ENCODE peak calls at places on chromosomes 3 and 15, in nine cellular contexts. Q, H, I, O, K, B, C, U and P are unnamed samples.

GRCh38 chr3:106176734-106177133 is 307.9 kb upstream of the CBLB start:
- DNase-seq in Q (no peak), H (no peak), I (no peak), O (no peak), K (peak; percentile 88), B (no peak), C (no peak), U (no peak), P (no peak)

GRCh38 chr15:60471314-60471713 is 7.6 kb downstream of the ICE2 start:
- DNase-seq in Q (peak; percentile 21), H (no peak), I (no peak), O (no peak), K (no peak), B (no peak), C (no peak), U (no peak), P (no peak)

GRCh38 chr3:161630791-161631190 is 134.2 kb downstream of the OTOL1 start:
- DNase-seq in Q (no peak), H (no peak), I (no peak), O (no peak), K (no peak), B (no peak), C (no peak), U (no peak), P (no peak)

GRCh38 chr3:24305795-24306467 is 188.7 kb downstream of the THRB start:
- DNase-seq in Q (no peak), H (no peak), I (no peak), O (no peak), K (no peak), B (no peak), C (peak; percentile 53), U (no peak), P (no peak)

GRCh38 chr3:61358364-61358763 is 107.1 kb upstream of the FHIT start:
- DNase-seq in Q (peak; percentile 47), H (peak; percentile 90), I (peak; percentile 17), O (peak; percentile 95), K (peak; percentile 76), B (peak; percentile 44), C (no peak), U (no peak), P (peak; percentile 49)

GRCh38 chr3:99774467-99774866 is 43.2 kb upstream of the CMSS1 start:
- DNase-seq in Q (no peak), H (no peak), I (no peak), O (no peak), K (peak; percentile 28), B (no peak), C (no peak), U (no peak), P (no peak)

GRCh38 chr3:166013073-166013679 is 176.0 kb upstream of the BCHE start:
- DNase-seq in Q (peak; percentile 1), H (no peak), I (no peak), O (no peak), K (no peak), B (no peak), C (no peak), U (peak; percentile 10), P (no peak)

GRCh38 chr3:180802837-180803236 is 109.6 kb upstream of the FXR1 start:
- DNase-seq in Q (peak; percentile 32), H (no peak), I (no peak), O (no peak), K (no peak), B (no peak), C (no peak), U (peak; percentile 10), P (no peak)

GRCh38 chr15:41105348-41106334 is 10.4 kb downstream of the INO80 start:
- DNase-seq in Q (no peak), H (no peak), I (no peak), O (no peak), K (no peak), B (no peak), C (no peak), U (no peak), P (peak; percentile 3)

GRCh38 chr3:186680869-186681268 is 15.1 kb downstream of the HRG start:
- DNase-seq in Q (no peak), H (no peak), I (no peak), O (no peak), K (no peak), B (no peak), C (no peak), U (no peak), P (no peak)

DNA sequence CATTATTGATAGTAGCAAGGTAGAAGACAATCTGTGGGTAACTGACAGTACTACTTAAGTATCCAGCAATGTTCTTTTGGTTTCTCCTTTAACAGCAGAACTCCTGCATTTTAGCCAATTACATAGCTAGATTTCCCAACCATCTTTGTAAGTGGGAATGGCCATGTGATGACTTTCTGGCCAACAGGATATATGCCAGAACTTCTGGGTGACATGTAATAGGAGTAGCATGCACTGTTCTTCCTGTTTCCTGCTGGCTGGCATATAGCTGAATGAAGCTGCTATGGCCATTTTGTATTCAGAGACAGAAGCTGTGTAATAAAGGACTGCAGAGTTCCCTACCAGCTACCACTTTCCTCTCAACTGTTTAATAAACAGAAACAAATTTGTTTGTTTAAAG is 18.0 kb downstream of the SPICE1 start:
- DNase-seq in Q (no peak), H (no peak), I (no peak), O (no peak), K (no peak), B (no peak), C (no peak), U (no peak), P (no peak)
- TF ChIP-seq POLR2AphosphoS5 in Q (no peak), H (no peak), I (no peak), O (no peak), K (no peak), B (no peak), C (no peak), U (no peak), P (no peak)

DNA sequence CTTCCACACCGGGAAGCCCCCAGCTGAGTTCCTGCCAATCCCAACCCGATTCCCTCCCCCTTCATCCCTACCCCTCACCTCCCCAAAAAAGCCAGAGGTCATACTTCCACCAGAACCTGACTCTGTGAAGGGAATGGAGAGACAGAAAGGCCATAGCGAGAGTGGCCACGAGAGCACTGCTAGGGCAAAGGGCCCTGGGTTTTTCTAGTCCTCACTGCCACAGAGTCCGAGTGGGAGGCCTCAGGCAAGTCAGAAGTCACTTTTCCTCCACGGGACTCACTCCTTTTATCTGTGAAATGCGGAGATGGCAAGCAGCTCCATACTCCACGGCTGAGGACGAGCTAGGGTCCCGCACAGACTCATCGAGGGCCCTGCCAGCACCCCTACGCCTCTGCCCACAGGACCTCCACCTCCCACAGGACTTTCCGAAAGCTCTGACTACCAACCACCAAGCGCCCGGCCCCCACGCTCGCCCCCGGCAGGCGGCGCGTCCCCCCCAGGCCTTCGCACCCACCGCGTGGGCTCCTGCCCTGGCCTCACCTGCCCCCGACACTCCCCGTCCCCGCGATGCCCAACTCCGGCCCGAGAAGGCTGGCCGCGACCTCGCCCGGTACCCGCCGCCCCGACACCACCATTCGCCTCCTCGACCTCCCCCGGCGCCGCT is 794 bp downstream of the ATP13A3 start:
- DNase-seq in Q (no peak), H (peak; percentile 78), I (peak; percentile 32), O (peak; percentile 91), K (no peak), B (peak; percentile 31), C (no peak), U (no peak), P (peak; percentile 33)
- TF ChIP-seq POLR2AphosphoS5 in Q (no peak), H (no peak), I (no peak), O (no peak), K (peak; percentile 60), B (no peak), C (no peak), U (no peak), P (no peak)

GRCh38 chr3:50264389-50264963 is 4.5 kb upstream of the SEMA3B start:
- DNase-seq in Q (peak; percentile 83), H (peak; percentile 93), I (no peak), O (peak; percentile 94), K (no peak), B (peak; percentile 93), C (peak; percentile 85), U (no peak), P (peak; percentile 65)
- TF ChIP-seq POLR2AphosphoS5 in Q (peak; percentile 51), H (peak; percentile 42), I (no peak), O (no peak), K (no peak), B (peak; percentile 47), C (peak; percentile 11), U (no peak), P (no peak)

GRCh38 chr15:81317642-81318017 is 6.3 kb downstream of the STARD5 start:
- DNase-seq in Q (no peak), H (no peak), I (no peak), O (no peak), K (no peak), B (no peak), C (no peak), U (no peak), P (no peak)
- TF ChIP-seq POLR2AphosphoS5 in Q (no peak), H (no peak), I (no peak), O (no peak), K (no peak), B (no peak), C (no peak), U (no peak), P (no peak)

GRCh38 chr3:37243811-37244748 is 69.7 kb upstream of the LRRFIP2 start:
- DNase-seq in Q (peak; percentile 71), H (peak; percentile 92), I (peak; percentile 22), O (peak; percentile 93), K (no peak), B (peak; percentile 90), C (peak; percentile 66), U (no peak), P (peak; percentile 91)
- TF ChIP-seq POLR2AphosphoS5 in Q (no peak), H (peak; percentile 29), I (no peak), O (peak; percentile 73), K (no peak), B (peak; percentile 48), C (no peak), U (no peak), P (no peak)

GRCh38 chr3:172404237-172404962 is 43.9 kb downstream of the GHSR start:
- DNase-seq in Q (no peak), H (no peak), I (no peak), O (no peak), K (no peak), B (no peak), C (no peak), U (no peak), P (no peak)
- TF ChIP-seq POLR2AphosphoS5 in Q (no peak), H (no peak), I (no peak), O (no peak), K (no peak), B (no peak), C (no peak), U (no peak), P (no peak)

GRCh38 chr3:31729082-31729481 is 196.4 kb downstream of the STT3B start:
- DNase-seq in Q (no peak), H (no peak), I (no peak), O (no peak), K (no peak), B (no peak), C (no peak), U (no peak), P (no peak)
- TF ChIP-seq POLR2AphosphoS5 in Q (no peak), H (no peak), I (no peak), O (no peak), K (no peak), B (no peak), C (no peak), U (no peak), P (no peak)

GRCh38 chr15:42150246-42150970 is 6.0 kb downstream of the PLA2G4F start:
- DNase-seq in Q (no peak), H (no peak), I (no peak), O (no peak), K (no peak), B (no peak), C (no peak), U (no peak), P (no peak)
- TF ChIP-seq POLR2AphosphoS5 in Q (no peak), H (no peak), I (no peak), O (no peak), K (no peak), B (no peak), C (no peak), U (no peak), P (no peak)